ENCODE peak calls at places on chromosome 19, in nine cellular contexts. One of them, this sample, is unnamed.

GRCh38 chr19:10295305-10295846 is 5.6 kb downstream of the ICAM5 start:
- DNase-seq in astrocyte: no peak
- DNase-seq in cardiac fibroblast: no peak
- DNase-seq in psoas muscle: no peak
- DNase-seq in Peyer's patch: peak
- DNase-seq in tibial nerve: no peak
- DNase-seq in lung: peak
- DNase-seq in GM13977: peak
- DNase-seq in fibroblast of lung: no peak
- DNase-seq in this sample: peak

GRCh38 chr19:39915101-39915847 is 19.2 kb downstream of the FCGBP start:
- DNase-seq in GM13977: no peak
- DNase-seq in tibial nerve: no peak
- DNase-seq in astrocyte: no peak
- DNase-seq in lung: peak
- DNase-seq in Peyer's patch: no peak
- DNase-seq in fibroblast of lung: no peak
- DNase-seq in cardiac fibroblast: no peak
- DNase-seq in psoas muscle: no peak
- DNase-seq in this sample: no peak

GRCh38 chr19:35344511-35345031 is 3.1 kb upstream of the FFAR1 start:
- DNase-seq in psoas muscle: no peak
- DNase-seq in lung: no peak
- DNase-seq in tibial nerve: no peak
- DNase-seq in cardiac fibroblast: no peak
- DNase-seq in fibroblast of lung: no peak
- DNase-seq in astrocyte: no peak
- DNase-seq in Peyer's patch: no peak
- DNase-seq in GM13977: no peak
- DNase-seq in this sample: peak

GRCh38 chr19:46990998-46991676 is 28.5 kb upstream of the NPAS1 start:
- DNase-seq in fibroblast of lung: peak
- DNase-seq in lung: peak
- DNase-seq in astrocyte: peak
- DNase-seq in psoas muscle: peak
- DNase-seq in cardiac fibroblast: peak
- DNase-seq in Peyer's patch: peak
- DNase-seq in tibial nerve: peak
- DNase-seq in GM13977: peak
- DNase-seq in this sample: peak

GRCh38 chr19:13974073-13974472 is 21.8 kb downstream of the DCAF15 start:
- DNase-seq in cardiac fibroblast: no peak
- DNase-seq in fibroblast of lung: no peak
- DNase-seq in Peyer's patch: peak
- DNase-seq in lung: no peak
- DNase-seq in tibial nerve: no peak
- DNase-seq in GM13977: no peak
- DNase-seq in psoas muscle: no peak
- DNase-seq in astrocyte: no peak
- DNase-seq in this sample: no peak

GRCh38 chr19:42023121-42023942 is 29.3 kb upstream of the ATP1A3 start:
- DNase-seq in cardiac fibroblast: peak
- DNase-seq in tibial nerve: no peak
- DNase-seq in Peyer's patch: no peak
- DNase-seq in GM13977: peak
- DNase-seq in fibroblast of lung: peak
- DNase-seq in psoas muscle: no peak
- DNase-seq in lung: no peak
- DNase-seq in astrocyte: no peak
- DNase-seq in this sample: no peak

GRCh38 chr19:50703915-50704548 is 15.6 kb downstream of the SHANK1 start:
- DNase-seq in lung: no peak
- DNase-seq in fibroblast of lung: no peak
- DNase-seq in psoas muscle: no peak
- DNase-seq in cardiac fibroblast: no peak
- DNase-seq in GM13977: no peak
- DNase-seq in Peyer's patch: no peak
- DNase-seq in tibial nerve: no peak
- DNase-seq in astrocyte: no peak
- DNase-seq in this sample: no peak

GRCh38 chr19:15448778-15449619 is 757 bp downstream of the WIZ start:
- DNase-seq in Peyer's patch: peak
- DNase-seq in GM13977: peak
- DNase-seq in fibroblast of lung: no peak
- DNase-seq in lung: no peak
- DNase-seq in psoas muscle: no peak
- DNase-seq in cardiac fibroblast: no peak
- DNase-seq in tibial nerve: no peak
- DNase-seq in astrocyte: no peak
- DNase-seq in this sample: no peak

GRCh38 chr19:40332669-40333068 is 15.5 kb downstream of the C19orf47 start:
- DNase-seq in cardiac fibroblast: no peak
- DNase-seq in GM13977: no peak
- DNase-seq in fibroblast of lung: no peak
- DNase-seq in astrocyte: no peak
- DNase-seq in Peyer's patch: no peak
- DNase-seq in tibial nerve: no peak
- DNase-seq in psoas muscle: no peak
- DNase-seq in lung: no peak
- DNase-seq in this sample: no peak

GRCh38 chr19:51901860-51902259 is 3.0 kb downstream of the ZNF649 start:
- DNase-seq in Peyer's patch: no peak
- DNase-seq in tibial nerve: no peak
- DNase-seq in GM13977: no peak
- DNase-seq in astrocyte: no peak
- DNase-seq in fibroblast of lung: no peak
- DNase-seq in cardiac fibroblast: no peak
- DNase-seq in psoas muscle: no peak
- DNase-seq in lung: no peak
- DNase-seq in this sample: no peak
- TF ChIP-seq CTCF in Peyer's patch: no peak
- TF ChIP-seq CTCF in tibial nerve: no peak
- TF ChIP-seq CTCF in GM13977: no peak
- TF ChIP-seq CTCF in astrocyte: no peak
- TF ChIP-seq CTCF in fibroblast of lung: no peak
- TF ChIP-seq CTCF in cardiac fibroblast: no peak
- TF ChIP-seq CTCF in psoas muscle: no peak
- TF ChIP-seq CTCF in lung: no peak
- TF ChIP-seq CTCF in this sample: no peak

DNA sequence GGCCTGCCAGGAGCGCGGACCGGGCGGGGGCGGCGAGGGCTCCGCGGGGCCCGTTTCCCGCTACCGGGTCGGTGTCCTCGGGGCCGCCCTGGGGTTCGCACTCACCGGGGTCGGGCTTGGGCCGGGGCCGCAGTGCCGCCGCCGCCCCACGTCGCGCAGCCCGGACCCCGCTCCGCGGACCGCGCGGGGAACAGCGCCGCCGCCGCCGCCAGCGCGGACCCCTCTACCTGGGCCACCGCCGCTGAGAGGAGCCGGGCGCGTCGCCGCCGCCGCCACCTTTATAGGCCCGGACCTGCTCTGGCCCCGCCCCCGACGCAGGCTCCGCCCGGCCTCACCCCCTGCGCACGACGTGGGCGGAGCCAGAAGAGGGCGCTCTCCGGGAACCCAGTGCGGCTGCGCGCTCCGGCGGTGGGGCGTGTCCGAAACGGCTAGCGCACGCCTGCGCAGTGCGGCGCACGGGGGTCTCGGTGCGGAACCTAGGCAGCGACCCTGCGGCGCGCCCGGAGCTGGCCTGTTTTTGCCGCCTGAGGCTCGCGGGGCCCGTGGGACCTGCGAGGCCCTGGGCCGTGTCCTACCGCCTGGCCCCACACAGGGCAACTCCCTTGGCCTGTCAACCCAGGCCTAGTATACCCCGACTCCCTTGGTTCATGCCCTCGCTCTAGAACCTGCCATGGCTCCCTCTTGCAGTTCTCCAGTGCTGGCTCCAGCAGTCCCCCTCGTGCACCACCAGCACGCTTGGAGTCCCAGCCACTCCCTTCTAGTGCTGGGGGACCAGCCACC is at the start of gene MKNK2:
- DNase-seq in Peyer's patch: peak
- DNase-seq in GM13977: peak
- DNase-seq in lung: peak
- DNase-seq in psoas muscle: peak
- DNase-seq in tibial nerve: peak
- DNase-seq in cardiac fibroblast: peak
- DNase-seq in astrocyte: peak
- DNase-seq in fibroblast of lung: peak
- DNase-seq in this sample: peak
- TF ChIP-seq CTCF in Peyer's patch: peak
- TF ChIP-seq CTCF in GM13977: peak
- TF ChIP-seq CTCF in lung: peak
- TF ChIP-seq CTCF in psoas muscle: peak
- TF ChIP-seq CTCF in tibial nerve: peak
- TF ChIP-seq CTCF in cardiac fibroblast: peak
- TF ChIP-seq CTCF in astrocyte: no peak
- TF ChIP-seq CTCF in fibroblast of lung: peak
- TF ChIP-seq CTCF in this sample: peak

GRCh38 chr19:4657262-4657661 is 12.9 kb downstream of the MYDGF start:
- DNase-seq in fibroblast of lung: no peak
- DNase-seq in Peyer's patch: no peak
- DNase-seq in tibial nerve: no peak
- DNase-seq in cardiac fibroblast: no peak
- DNase-seq in GM13977: no peak
- DNase-seq in astrocyte: no peak
- DNase-seq in psoas muscle: no peak
- DNase-seq in lung: no peak
- DNase-seq in this sample: no peak

GRCh38 chr19:4654437-4655361 is 15.4 kb downstream of the TNFAIP8L1 start:
- DNase-seq in astrocyte: no peak
- DNase-seq in tibial nerve: no peak
- DNase-seq in psoas muscle: no peak
- DNase-seq in GM13977: no peak
- DNase-seq in lung: no peak
- DNase-seq in fibroblast of lung: no peak
- DNase-seq in cardiac fibroblast: no peak
- DNase-seq in Peyer's patch: no peak
- DNase-seq in this sample: no peak

GRCh38 chr19:4652075-4652474 is 12.8 kb downstream of the TNFAIP8L1 start:
- DNase-seq in fibroblast of lung: no peak
- DNase-seq in cardiac fibroblast: no peak
- DNase-seq in lung: no peak
- DNase-seq in tibial nerve: no peak
- DNase-seq in GM13977: no peak
- DNase-seq in Peyer's patch: no peak
- DNase-seq in psoas muscle: no peak
- DNase-seq in astrocyte: no peak
- DNase-seq in this sample: no peak

GRCh38 chr19:4656102-4656501 is 14.0 kb downstream of the MYDGF start:
- DNase-seq in tibial nerve: no peak
- DNase-seq in Peyer's patch: no peak
- DNase-seq in psoas muscle: no peak
- DNase-seq in fibroblast of lung: no peak
- DNase-seq in lung: no peak
- DNase-seq in cardiac fibroblast: no peak
- DNase-seq in GM13977: no peak
- DNase-seq in astrocyte: no peak
- DNase-seq in this sample: no peak

DNA sequence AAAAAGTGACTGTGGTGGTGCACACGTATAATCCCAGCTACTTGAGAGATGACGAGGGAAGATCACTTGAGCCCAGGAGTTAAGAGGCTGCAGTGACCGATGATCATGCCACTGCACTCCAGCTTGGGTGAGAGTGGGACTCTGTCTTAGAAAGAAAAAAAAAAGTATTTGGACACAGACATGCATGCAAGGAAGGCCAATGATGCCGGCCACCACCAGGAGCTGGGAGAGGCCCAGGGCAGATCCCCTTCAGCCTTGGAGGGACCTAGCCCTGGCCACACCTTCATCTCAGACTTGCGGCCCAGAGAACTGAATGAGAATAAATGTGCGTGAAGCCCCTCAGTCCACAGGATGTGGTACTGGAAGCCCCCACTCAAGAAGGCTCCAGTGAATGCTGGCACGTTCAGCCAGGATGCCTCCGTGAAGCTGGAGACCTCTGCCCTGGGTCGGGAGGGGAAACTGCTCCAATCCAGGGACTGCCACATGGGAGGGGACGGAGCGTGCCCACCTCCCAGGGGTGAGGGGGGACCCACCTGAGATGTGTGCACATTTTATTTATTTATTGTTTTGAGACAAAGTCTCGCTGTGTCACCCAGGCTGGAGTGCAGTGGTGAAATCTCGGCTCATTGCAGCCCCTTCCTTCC is 14.6 kb downstream of the TNFAIP8L1 start:
- DNase-seq in cardiac fibroblast: no peak
- DNase-seq in GM13977: no peak
- DNase-seq in fibroblast of lung: no peak
- DNase-seq in astrocyte: no peak
- DNase-seq in psoas muscle: no peak
- DNase-seq in lung: no peak
- DNase-seq in tibial nerve: no peak
- DNase-seq in Peyer's patch: no peak
- DNase-seq in this sample: no peak
- TF ChIP-seq CTCF in cardiac fibroblast: no peak
- TF ChIP-seq CTCF in GM13977: no peak
- TF ChIP-seq CTCF in fibroblast of lung: no peak
- TF ChIP-seq CTCF in astrocyte: no peak
- TF ChIP-seq CTCF in psoas muscle: no peak
- TF ChIP-seq CTCF in lung: no peak
- TF ChIP-seq CTCF in tibial nerve: no peak
- TF ChIP-seq CTCF in Peyer's patch: no peak
- TF ChIP-seq CTCF in this sample: no peak

GRCh38 chr19:2783781-2784145 is 690 bp upstream of the SGTA start:
- DNase-seq in cardiac fibroblast: no peak
- DNase-seq in fibroblast of lung: no peak
- DNase-seq in GM13977: no peak
- DNase-seq in lung: no peak
- DNase-seq in tibial nerve: no peak
- DNase-seq in psoas muscle: no peak
- DNase-seq in Peyer's patch: no peak
- DNase-seq in astrocyte: no peak
- DNase-seq in this sample: no peak

GRCh38 chr19:2782936-2783780 is at the start of gene SGTA:
- DNase-seq in lung: peak
- DNase-seq in GM13977: peak
- DNase-seq in fibroblast of lung: peak
- DNase-seq in astrocyte: peak
- DNase-seq in tibial nerve: peak
- DNase-seq in psoas muscle: peak
- DNase-seq in cardiac fibroblast: peak
- DNase-seq in Peyer's patch: peak
- DNase-seq in this sample: peak

GRCh38 chr19:2780284-2780683 is 2.8 kb downstream of the SGTA start:
- DNase-seq in tibial nerve: no peak
- DNase-seq in astrocyte: no peak
- DNase-seq in cardiac fibroblast: no peak
- DNase-seq in fibroblast of lung: no peak
- DNase-seq in GM13977: no peak
- DNase-seq in Peyer's patch: no peak
- DNase-seq in lung: no peak
- DNase-seq in psoas muscle: no peak
- DNase-seq in this sample: no peak

GRCh38 chr19:2785244-2786000 is at the start of gene THOP1:
- DNase-seq in Peyer's patch: peak
- DNase-seq in lung: peak
- DNase-seq in psoas muscle: peak
- DNase-seq in cardiac fibroblast: peak
- DNase-seq in fibroblast of lung: peak
- DNase-seq in GM13977: peak
- DNase-seq in tibial nerve: peak
- DNase-seq in astrocyte: peak
- DNase-seq in this sample: peak

GRCh38 chr19:2782357-2782935 is 627 bp downstream of the SGTA start:
- DNase-seq in lung: no peak
- DNase-seq in psoas muscle: no peak
- DNase-seq in Peyer's patch: no peak
- DNase-seq in GM13977: no peak
- DNase-seq in fibroblast of lung: no peak
- DNase-seq in tibial nerve: no peak
- DNase-seq in cardiac fibroblast: peak
- DNase-seq in astrocyte: no peak
- DNase-seq in this sample: no peak
- TF ChIP-seq CTCF in lung: no peak
- TF ChIP-seq CTCF in psoas muscle: no peak
- TF ChIP-seq CTCF in Peyer's patch: no peak
- TF ChIP-seq CTCF in GM13977: no peak
- TF ChIP-seq CTCF in fibroblast of lung: no peak
- TF ChIP-seq CTCF in tibial nerve: no peak
- TF ChIP-seq CTCF in cardiac fibroblast: no peak
- TF ChIP-seq CTCF in astrocyte: no peak
- TF ChIP-seq CTCF in this sample: no peak

This sample was measured in natural killer cell.